ENCODE peak calls at places on chromosomes 16 and 17, in six cellular contexts. H is OCI-LY7, X is neural progenitor cell, F is MM.1S, E is hepatocyte, T is GM23338. O is an unnamed sample.

GRCh38 chr16:34802396-34802795 is 1343.0 kb downstream of the TP53TG3F start:
- DNase-seq in E (peak; percentile 1), T (no peak), F (no peak), X (no peak), H (no peak), O (no peak)

GRCh38 chr17:72502111-72502939 is 381.5 kb downstream of the SOX9 start:
- DNase-seq in H (no peak), F (no peak), E (peak; percentile 31), T (peak; percentile 52), X (peak; percentile 7), O (peak; percentile 78)

GRCh38 chr17:13128676-13129075 is 110.8 kb upstream of the ELAC2 start:
- DNase-seq in H (no peak), F (no peak), T (no peak), X (no peak), E (no peak), O (no peak)

GRCh38 chr16:25832288-25832687 is 140.5 kb downstream of the HS3ST4 start:
- DNase-seq in H (no peak), E (no peak), X (no peak), F (no peak), T (no peak), O (no peak)

GRCh38 chr17:51371732-51372151 is 111.4 kb downstream of the UTP18 start:
- DNase-seq in X (peak; percentile 85), T (peak; percentile 87), E (peak; percentile 79), H (peak; percentile 77), F (peak; percentile 55), O (peak; percentile 57)

GRCh38 chr17:2386400-2387085 is 14.3 kb downstream of the MNT start:
- DNase-seq in E (no peak), T (no peak), H (no peak), X (no peak), F (no peak), O (no peak)

GRCh38 chr16:69481901-69482341 is 57.5 kb downstream of the CYB5B start:
- DNase-seq in F (no peak), E (no peak), H (no peak), X (no peak), T (peak; percentile 47), O (peak; percentile 90)

GRCh38 chr17:36867716-36868115 is 69.6 kb upstream of the LHX1 start:
- DNase-seq in X (no peak), H (no peak), E (no peak), T (no peak), F (no peak), O (no peak)

GRCh38 chr16:78388920-78389564 is 289.6 kb downstream of the WWOX start:
- DNase-seq in X (no peak), E (no peak), F (no peak), H (no peak), T (no peak), O (no peak)

GRCh38 chr17:75241996-75242460 is 19.4 kb downstream of the GGA3 start:
- DNase-seq in E (no peak), H (no peak), F (no peak), T (no peak), X (no peak), O (peak; percentile 84)
- TF ChIP-seq EZH2phosphoT487 in E (no peak), H (no peak), F (no peak), T (no peak), X (no peak), O (no peak)

GRCh38 chr16:10180771-10181163 is 1.5 kb downstream of the GRIN2A start:
- DNase-seq in F (peak; percentile 50), H (peak; percentile 20), E (peak; percentile 70), T (peak; percentile 97), X (peak; percentile 91), O (peak; percentile 39)
- H3K4me3 ChIP-seq in F (peak overlapping the region; percentile 58), H (no peak overlapping the region), E (no peak overlapping the region), T (peak overlapping the region; percentile 84), X (peak overlapping the region; percentile 58), O (no peak overlapping the region)

DNA sequence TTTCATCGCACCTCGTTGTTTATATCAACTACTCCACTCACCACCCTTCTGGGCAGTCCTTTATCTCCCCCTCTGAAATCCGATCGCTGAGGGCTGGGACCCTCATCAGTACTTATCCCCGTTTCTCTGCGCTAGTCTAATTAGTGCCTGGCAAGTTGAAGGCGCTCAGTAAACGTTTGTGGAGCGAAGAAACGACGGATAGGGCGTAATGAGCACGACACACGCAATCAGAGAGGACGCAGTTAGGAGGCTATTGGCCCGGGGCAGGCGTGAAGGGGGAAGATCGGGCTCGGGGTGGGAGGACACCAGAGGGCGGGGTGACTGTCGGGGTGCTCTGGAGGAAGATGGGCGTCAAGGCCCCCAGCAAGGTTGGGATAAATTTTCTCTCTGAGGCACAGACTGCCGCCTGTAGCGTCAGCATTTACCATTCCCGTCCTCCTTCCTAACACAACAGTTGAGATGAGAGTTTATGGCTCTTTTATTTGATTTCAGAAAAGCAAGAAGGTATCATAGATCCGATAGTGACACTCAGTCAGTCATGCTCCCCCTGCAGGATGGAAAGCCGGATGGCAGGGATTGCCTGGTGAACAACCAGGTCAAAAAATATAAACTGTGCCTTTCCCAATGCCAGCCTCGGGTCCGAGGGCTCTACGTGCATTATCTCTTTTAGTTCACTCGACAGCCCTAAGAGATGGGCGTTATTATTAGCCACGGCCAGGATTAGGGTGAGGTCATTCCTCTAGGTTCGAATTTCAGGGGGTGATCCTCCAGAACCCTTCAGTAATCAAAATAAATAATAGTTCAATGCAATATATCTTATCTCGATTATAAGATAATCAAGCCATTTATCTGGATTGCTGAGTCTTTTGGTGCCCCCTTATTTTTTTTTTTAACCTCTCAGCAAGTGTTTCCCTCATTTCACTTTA is 9.5 kb upstream of the ARL4D start:
- DNase-seq in T (peak; percentile 87), E (peak; percentile 88), F (peak; percentile 67), X (peak; percentile 81), H (peak; percentile 86), O (peak; percentile 94)
- TF ChIP-seq EZH2phosphoT487 in T (no peak), E (no peak), F (no peak), X (no peak), H (no peak), O (no peak)

DNA sequence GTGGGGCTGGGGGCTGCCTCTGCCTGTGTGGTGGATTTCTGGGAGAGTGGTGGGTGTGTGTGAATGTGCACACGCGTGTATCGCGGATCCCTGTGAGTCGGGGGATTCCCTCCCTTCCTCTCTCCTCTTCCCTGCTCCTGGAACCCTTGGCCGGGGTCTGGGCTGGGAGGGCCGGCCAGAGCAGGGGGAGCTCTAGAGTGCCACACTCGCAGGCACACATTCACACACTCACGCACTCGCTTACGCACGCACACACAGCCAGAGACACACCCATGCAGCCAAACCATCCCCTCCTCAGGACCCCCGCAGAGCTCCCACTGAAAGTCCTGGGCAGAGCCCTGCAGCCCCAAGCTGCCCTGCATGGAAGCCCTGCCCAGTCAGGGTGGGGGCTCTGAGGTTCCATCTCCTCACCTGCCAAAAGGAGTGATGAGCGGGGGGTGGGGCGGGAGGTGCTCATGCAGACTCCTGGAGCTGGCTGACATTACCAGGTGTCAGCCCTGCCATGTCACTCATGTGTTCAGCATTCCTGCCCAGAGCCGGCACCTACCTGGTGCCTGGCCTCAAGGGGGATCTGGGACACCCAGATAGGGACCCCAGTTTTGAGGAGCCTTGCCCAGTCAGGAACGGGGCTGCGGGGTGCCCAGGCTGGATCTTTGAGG is 1.9 kb downstream of the NECAB2 start:
- DNase-seq in T (no peak), F (no peak), E (no peak), X (peak; percentile 40), H (no peak), O (no peak)
- H3K4me3 ChIP-seq in T (peak overlapping the region; percentile 68), F (no peak overlapping the region), E (no peak overlapping the region), X (peak overlapping the region; percentile 64), H (no peak overlapping the region), O (no peak overlapping the region)

DNA sequence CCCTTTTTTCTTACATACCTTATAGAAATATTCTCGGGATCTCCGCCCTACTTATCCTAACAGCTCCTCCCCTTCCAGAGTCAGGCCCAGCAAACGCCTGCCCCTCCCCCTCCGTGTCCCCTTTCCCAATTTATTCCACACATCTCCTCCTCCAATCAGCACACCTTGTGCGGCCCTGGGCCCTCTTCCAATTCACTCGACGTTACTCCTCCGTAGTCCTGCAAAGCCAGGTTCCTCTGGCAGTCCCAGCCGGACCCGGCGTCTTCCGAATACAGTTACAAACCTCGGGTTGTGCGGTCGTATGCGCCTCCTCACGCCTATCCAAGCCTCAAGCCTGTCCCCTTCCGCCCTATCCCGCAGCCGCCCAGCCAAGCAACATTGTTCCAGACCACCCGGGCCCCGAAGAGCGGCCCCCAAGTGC is 677 bp downstream of the CBX1 start:
- DNase-seq in X (peak; percentile 81), T (peak; percentile 89), H (no peak), F (no peak), E (peak; percentile 75), O (peak; percentile 77)
- TF ChIP-seq EZH2phosphoT487 in X (no peak), T (no peak), H (no peak), F (no peak), E (no peak), O (no peak)

DNA sequence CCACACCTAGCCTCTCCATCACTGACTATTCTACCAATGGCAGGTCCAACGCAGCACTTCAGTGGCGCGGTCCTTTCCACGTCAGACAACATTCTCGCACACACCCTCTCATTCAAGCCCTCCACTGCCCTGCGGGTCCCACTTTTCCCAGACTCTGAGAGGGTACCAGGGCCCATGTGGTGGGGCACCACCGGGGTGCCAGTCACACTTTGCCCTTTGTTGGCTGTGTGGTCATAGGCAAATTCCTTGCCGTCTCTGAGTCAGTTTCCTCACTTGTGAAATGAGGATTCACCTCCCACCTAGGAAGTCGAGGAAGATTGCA is 1.1 kb downstream of the PLCD3 start:
- DNase-seq in H (no peak), F (no peak), E (no peak), X (no peak), T (no peak), O (no peak)
- H3K4me3 ChIP-seq in H (no peak overlapping the region), F (no peak overlapping the region), E (peak overlapping the region; percentile 96), X (peak overlapping the region; percentile 84), T (peak overlapping the region; percentile 90), O (peak overlapping the region; percentile 77)

O was measured in GM23248.